ENCODE peak calls at places on chromosomes 7 and 10, in four cellular contexts. L is HepG2, G is H1, B is SK-N-SH. N is an unnamed sample.

GRCh38 chr7:122014697-122015096 is 129.4 kb downstream of the AASS start:
- DNase-seq in G (no peak), B (no peak), L (no peak), N (no peak)

GRCh38 chr7:17472939-17473338 is 174.5 kb downstream of the AHR start:
- DNase-seq in L (no peak), B (no peak), G (no peak), N (no peak)

GRCh38 chr7:2472744-2473143 is 3.5 kb downstream of the GRIFIN start:
- DNase-seq in G (no peak), L (no peak), B (peak), N (peak)

GRCh38 chr7:114879554-114879953 is 42.3 kb upstream of the MDFIC start:
- DNase-seq in B (no peak), G (no peak), L (no peak), N (no peak)

GRCh38 chr10:100894589-100895294 is 18.0 kb upstream of the SLF2 start:
- DNase-seq in B (no peak), L (no peak), G (no peak), N (peak)

GRCh38 chr10:11045995-11046394 is 28.3 kb downstream of the CELF2 start:
- DNase-seq in G (no peak), L (no peak), B (no peak), N (no peak)

GRCh38 chr7:80826520-80827237 is 92.2 kb downstream of the SEMA3C start:
- DNase-seq in B (no peak), G (no peak), L (no peak), N (no peak)

GRCh38 chr7:77797734-77798393 is 370 bp downstream of the TMEM60 start:
- DNase-seq in B (peak), G (no peak), L (no peak), N (no peak)

GRCh38 chr10:34732926-34733325 is 82.2 kb downstream of the PARD3 start:
- DNase-seq in G (no peak), B (peak), L (peak), N (no peak)

DNA sequence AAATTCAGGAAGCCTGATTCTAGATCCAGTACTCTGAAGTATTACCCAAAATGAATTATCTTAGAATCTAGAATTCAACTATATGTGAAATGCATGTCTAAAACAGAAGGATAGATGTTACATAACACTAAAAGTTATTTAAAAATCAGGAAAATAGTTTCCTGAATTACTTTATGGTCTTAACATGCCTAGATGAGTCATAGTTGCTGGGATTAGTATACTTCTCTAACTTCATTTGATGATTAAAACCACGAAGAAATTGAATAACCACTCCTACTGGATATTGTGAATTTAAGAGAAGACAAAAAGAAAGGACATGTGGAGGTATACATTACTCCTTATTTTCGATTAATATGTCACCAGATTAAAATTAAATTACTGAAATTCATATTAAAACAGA is 65.5 kb downstream of the ATAD1 start:
- DNase-seq in B (no peak), L (no peak), G (no peak), N (no peak)
- TF ChIP-seq JUND in B (peak), L (no peak), G (no peak), N (no peak)

GRCh38 chr10:42975005-42975493 is 101.8 kb upstream of the RET start:
- DNase-seq in L (no peak), B (peak), G (no peak), N (no peak)
- TF ChIP-seq JUND in L (no peak), B (no peak), G (no peak), N (no peak)

GRCh38 chr7:98281757-98282652 is 519 bp downstream of the BRI3 start:
- DNase-seq in B (peak), G (no peak), L (no peak), N (no peak)
- TF ChIP-seq JUND in B (no peak), G (no peak), L (no peak), N (no peak)

DNA sequence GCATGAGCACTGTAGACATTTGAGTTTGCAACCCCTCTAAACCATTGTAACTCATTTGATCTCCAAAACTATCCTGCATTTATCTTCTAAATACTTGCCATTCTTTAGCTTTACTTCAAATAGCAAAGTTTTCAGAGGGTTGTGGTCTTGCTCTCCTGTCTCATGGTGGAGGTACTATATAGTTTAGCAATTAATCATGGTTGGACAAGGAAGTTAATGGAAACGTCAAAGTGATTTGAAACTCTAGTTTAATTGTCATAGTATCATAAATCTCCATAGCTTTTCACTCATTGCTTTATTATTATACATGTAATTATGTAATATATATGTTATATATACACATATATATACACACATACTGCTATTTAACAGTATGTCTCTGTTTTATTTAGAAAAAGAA is 116.2 kb downstream of the SEMA3A start:
- DNase-seq in B (no peak), L (no peak), G (no peak), N (no peak)
- TF ChIP-seq JUND in B (no peak), L (no peak), G (no peak), N (no peak)

N was measured in T47D.